ENCODE peak calls at places on chromosomes 2 and 18, in five cellular contexts. J is T-helper 1 cell; N is nephron progenitor cell; R is C1 segment of cervical spinal cord; P is CD8-positive, alpha-beta memory T cell. O is an unnamed sample.

GRCh38 chr2:10397297-10397875 is 50.7 kb downstream of the ODC1 start:
- DNase-seq in J (no peak), N (no peak), R (no peak), P (no peak), O (no peak)

GRCh38 chr2:29293830-29294438 is 178.7 kb downstream of the CLIP4 start:
- DNase-seq in J (no peak), N (peak; percentile 85), R (no peak), P (no peak), O (no peak)

GRCh38 chr18:68507781-68508180 is 207.1 kb downstream of the TMX3 start:
- DNase-seq in J (no peak), N (no peak), R (no peak), P (no peak), O (no peak)

GRCh38 chr2:14899621-14900414 is 267.3 kb downstream of the LRATD1 start:
- DNase-seq in J (no peak), N (no peak), R (no peak), P (no peak), O (no peak)

GRCh38 chr2:197304556-197305011 is 6.0 kb downstream of the ANKRD44 start:
- DNase-seq in J (no peak), N (no peak), R (no peak), P (no peak), O (no peak)

GRCh38 chr2:234333168-234334130 is 163.4 kb downstream of the ARL4C start:
- DNase-seq in J (no peak), N (no peak), R (no peak), P (no peak), O (no peak)

GRCh38 chr2:197378494-197378972 is 56.3 kb downstream of the SF3B1 start:
- DNase-seq in J (peak; percentile 58), N (peak; percentile 68), R (peak; percentile 1), P (peak; percentile 47), O (peak; percentile 52)

GRCh38 chr2:142422769-142423168 is 292.0 kb upstream of the LRP1B start:
- DNase-seq in J (no peak), N (no peak), R (no peak), P (no peak), O (no peak)

GRCh38 chr2:192473331-192473730 is 278.6 kb upstream of the TMEFF2 start:
- DNase-seq in J (no peak), N (no peak), R (no peak), P (no peak), O (no peak)

GRCh38 chr2:102048465-102048864 is 56.7 kb downstream of the IL1R2 start:
- DNase-seq in J (no peak), N (no peak), R (no peak), P (no peak), O (no peak)